ENCODE peak calls at places on chromosomes 4 and X, in six cellular contexts. U, V, X, B, L and S are unnamed samples.

GRCh38 chrX:70033348-70033747 is 16.4 kb downstream of the AWAT2 start:
- DNase-seq in U (no peak), V (peak), X (peak), B (no peak), L (peak), S (peak)

GRCh38 chr4:64975177-64975576 is 565.9 kb upstream of the TECRL start:
- DNase-seq in U (no peak), V (no peak), X (no peak), B (no peak), L (no peak), S (no peak)

GRCh38 chr4:22179124-22179874 is 230.7 kb upstream of the KCNIP4 start:
- DNase-seq in U (no peak), V (peak), X (no peak), B (no peak), L (no peak), S (no peak)

GRCh38 chrX:105190252-105190853 is 30.1 kb downstream of the TEX13A start:
- DNase-seq in U (no peak), V (peak), X (peak), B (no peak), L (no peak), S (no peak)

GRCh38 chr4:58723954-58724353 is 1613.8 kb upstream of the IGFBP7 start:
- DNase-seq in U (no peak), V (no peak), X (no peak), B (peak), L (no peak), S (peak)

GRCh38 chrX:13428055-13428786 is 108.4 kb upstream of the ATXN3L start:
- DNase-seq in U (no peak), V (peak), X (peak), B (no peak), L (no peak), S (peak)

GRCh38 chr4:140330311-140330900 is 43.0 kb upstream of the SCOC start:
- DNase-seq in U (no peak), V (peak), X (peak), B (no peak), L (peak), S (no peak)

GRCh38 chr4:78518551-78518950 is 33.0 kb upstream of the ANXA3 start:
- DNase-seq in U (no peak), V (no peak), X (no peak), B (no peak), L (no peak), S (no peak)

GRCh38 chrX:150934453-150934852 is 36.0 kb upstream of the CD99L2 start:
- DNase-seq in U (no peak), V (peak), X (no peak), B (no peak), L (no peak), S (no peak)

GRCh38 chrX:44183329-44183728 is 160.1 kb downstream of the EFHC2 start:
- DNase-seq in U (no peak), V (no peak), X (peak), B (no peak), L (no peak), S (no peak)

GRCh38 chrX:154735695-154736393 is 15.0 kb downstream of the GAB3 start:
- DNase-seq in U (peak), V (peak), X (no peak), B (no peak), L (no peak), S (no peak)

GRCh38 chrX:25721564-25721963 is 416.6 kb upstream of the MAGEB18 start:
- DNase-seq in U (no peak), V (no peak), X (peak), B (no peak), L (peak), S (no peak)

GRCh38 chr4:156949373-156949814 is 22.2 kb downstream of the PDGFC start:
- DNase-seq in U (no peak), V (peak), X (no peak), B (no peak), L (peak), S (no peak)

GRCh38 chr4:102623622-102624021 is 122.5 kb downstream of the NFKB1 start:
- DNase-seq in U (no peak), V (peak), X (peak), B (no peak), L (peak), S (no peak)

GRCh38 chrX:150408561-150408960 is 45.4 kb downstream of the MAMLD1 start:
- DNase-seq in U (peak), V (peak), X (peak), B (no peak), L (no peak), S (no peak)

GRCh38 chrX:154013614-154014360 is 5.9 kb downstream of the IRAK1 start:
- DNase-seq in U (peak), V (peak), X (peak), B (peak), L (no peak), S (peak)

GRCh38 chr4:24642941-24643628 is 58.7 kb upstream of the DHX15 start:
- DNase-seq in U (no peak), V (peak), X (no peak), B (no peak), L (peak), S (no peak)

GRCh38 chrX:132059973-132060540 is 37.0 kb downstream of the STK26 start:
- DNase-seq in U (no peak), V (no peak), X (no peak), B (no peak), L (no peak), S (no peak)

DNA sequence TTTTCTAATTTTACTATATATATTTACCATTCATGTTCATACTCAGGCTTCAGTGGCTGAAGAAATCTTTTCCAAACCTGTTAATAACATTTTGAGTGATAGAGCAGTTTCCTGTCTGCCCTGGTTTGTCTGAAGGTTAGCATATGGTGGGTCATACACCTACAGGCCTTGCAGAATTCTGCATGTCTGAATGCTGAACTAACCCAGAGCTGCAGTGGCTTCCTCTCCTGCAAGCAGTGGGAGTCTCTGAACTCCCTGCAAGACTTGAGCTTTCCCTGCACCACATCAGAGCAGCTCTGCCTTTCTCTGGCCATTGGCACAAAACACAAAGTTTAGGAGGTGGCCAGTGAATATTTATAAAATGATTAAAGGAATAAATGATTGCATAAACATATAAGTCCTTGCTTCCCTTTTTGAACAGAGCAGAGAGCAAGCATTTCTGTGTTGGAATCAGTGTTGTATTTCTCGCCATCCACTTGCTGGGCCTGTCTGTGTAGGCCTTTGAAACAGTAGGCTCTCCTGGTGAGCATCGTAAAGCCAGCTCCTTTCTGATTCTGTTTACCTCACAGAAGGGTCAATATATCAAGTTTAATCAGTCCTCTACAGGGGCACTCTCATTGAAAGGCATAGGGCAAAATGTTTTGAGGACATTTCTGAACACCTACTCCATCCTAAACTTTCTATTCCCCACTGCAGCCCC is 15.0 kb upstream of the UNC5C start:
- DNase-seq in U (no peak), V (no peak), X (no peak), B (no peak), L (no peak), S (no peak)
- TF ChIP-seq CTCF in U (no peak), V (no peak), X (no peak), B (no peak), L (no peak), S (no peak)

GRCh38 chr4:158768577-158769174 is at the start of gene FNIP2:
- DNase-seq in U (peak), V (peak), X (peak), B (peak), L (peak), S (peak)
- TF ChIP-seq POLR2A in U (no peak), V (peak), X (no peak), B (peak), L (peak), S (peak)

GRCh38 chr4:158209825-158210807 is at the start of gene TMEM144:
- DNase-seq in U (peak), V (peak), X (peak), B (peak), L (peak), S (peak)
- TF ChIP-seq CTCF in U (peak), V (peak), X (no peak), B (no peak), L (peak), S (no peak)

DNA sequence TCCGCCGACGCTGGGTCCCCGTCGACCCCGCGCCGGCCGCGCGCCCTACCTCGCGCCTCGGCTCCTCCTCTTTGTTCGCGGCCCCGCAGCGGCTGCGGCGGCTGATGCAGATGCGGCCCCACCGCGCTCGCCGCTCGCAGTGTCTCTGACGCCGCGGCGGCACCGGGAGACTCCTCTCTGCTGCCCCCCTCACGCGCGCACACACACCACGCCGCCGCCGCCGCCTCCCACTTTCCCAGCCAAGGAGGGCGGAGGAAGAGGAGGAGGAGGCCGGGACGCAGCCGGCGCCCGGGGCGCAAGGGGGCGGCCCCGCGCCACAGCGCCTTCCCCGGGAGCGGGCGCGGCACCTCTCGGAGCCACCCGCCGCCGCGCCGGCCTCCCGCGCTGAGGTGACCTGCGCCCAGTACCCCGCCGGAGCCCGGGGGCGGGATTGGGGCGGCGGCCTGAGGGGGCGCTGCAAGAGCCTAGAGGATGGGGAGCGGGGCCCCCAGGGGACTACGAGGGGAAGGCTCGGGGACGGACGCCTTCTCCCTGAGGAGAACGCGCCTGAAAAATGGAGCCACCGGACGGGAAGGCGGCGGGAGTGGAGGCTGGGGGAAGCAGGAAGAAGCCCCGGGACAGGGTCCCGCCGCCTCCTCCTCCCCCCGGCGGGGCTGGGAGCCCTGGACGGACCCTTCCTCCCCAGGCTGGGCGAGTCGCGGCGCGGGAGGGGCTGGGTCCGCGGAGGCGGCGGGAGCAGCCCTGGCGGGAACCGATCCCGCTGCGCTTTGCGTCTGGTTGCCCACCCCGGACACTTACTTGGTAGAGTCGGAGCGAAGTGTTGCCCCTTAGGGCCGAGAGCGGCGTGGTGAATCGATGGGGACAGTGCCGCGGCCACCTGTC is at the start of gene SH3RF1:
- DNase-seq in U (peak), V (peak), X (peak), B (peak), L (peak), S (peak)
- TF ChIP-seq POLR2A in U (peak), V (peak), X (no peak), B (peak), L (no peak), S (no peak)